ENCODE peak calls at places on chromosome 1, in five cellular contexts. J, Y, H, B and C are unnamed samples.

GRCh38 chr1:243471754-243472725 is 216.2 kb downstream of the SDCCAG8 start:
- DNase-seq in J (no peak), Y (peak; percentile 71), H (no peak), B (peak; percentile 56), C (no peak)

GRCh38 chr1:93061895-93062792 is 16.9 kb upstream of the MTF2 start:
- DNase-seq in J (peak; percentile 43), Y (peak; percentile 56), H (no peak), B (peak; percentile 36), C (no peak)

GRCh38 chr1:62341120-62341519 is 21.9 kb upstream of the KANK4 start:
- DNase-seq in J (no peak), Y (no peak), H (no peak), B (no peak), C (no peak)

GRCh38 chr1:35845766-35846165 is 37.2 kb upstream of the AGO1 start:
- DNase-seq in J (no peak), Y (no peak), H (no peak), B (peak; percentile 12), C (no peak)

GRCh38 chr1:100299521-100300222 is 33.7 kb downstream of the RTCA start:
- DNase-seq in J (peak; percentile 28), Y (no peak), H (no peak), B (no peak), C (no peak)

GRCh38 chr1:9207715-9208114 is 26.9 kb upstream of the H6PD start:
- DNase-seq in J (no peak), Y (no peak), H (no peak), B (peak; percentile 70), C (no peak)

GRCh38 chr1:235998812-235999211 is 66.1 kb downstream of the NID1 start:
- DNase-seq in J (no peak), Y (no peak), H (no peak), B (no peak), C (no peak)

GRCh38 chr1:47416319-47417128 is 439 bp downstream of the FOXE3 start:
- DNase-seq in J (no peak), Y (peak; percentile 66), H (no peak), B (no peak), C (no peak)

GRCh38 chr1:63621075-63621474 is 27.9 kb downstream of the PGM1 start:
- DNase-seq in J (no peak), Y (no peak), H (no peak), B (no peak), C (no peak)

GRCh38 chr1:241636291-241636690 is 3.9 kb downstream of the CHML start:
- DNase-seq in J (no peak), Y (no peak), H (no peak), B (peak; percentile 71), C (no peak)

GRCh38 chr1:25021586-25022215 is 91.6 kb upstream of the RUNX3 start:
- DNase-seq in J (no peak), Y (no peak), H (no peak), B (no peak), C (no peak)

GRCh38 chr1:1090424-1091343 is 16.6 kb upstream of the RNF223 start:
- DNase-seq in J (no peak), Y (no peak), H (no peak), B (no peak), C (no peak)

GRCh38 chr1:90412563-90412962 is 304.5 kb downstream of the BARHL2 start:
- DNase-seq in J (no peak), Y (no peak), H (no peak), B (no peak), C (no peak)

GRCh38 chr1:59218521-59219236 is 78.2 kb upstream of the FGGY start:
- DNase-seq in J (no peak), Y (no peak), H (no peak), B (peak; percentile 71), C (no peak)

GRCh38 chr1:81802601-81803422 is 2.1 kb downstream of the ADGRL2 start:
- DNase-seq in J (peak; percentile 69), Y (peak; percentile 18), H (no peak), B (peak; percentile 33), C (no peak)